ENCODE peak calls at places on chromosomes 12 and 14, in six cellular contexts. K is uterus; F is aorta; T is body of pancreas; P is CD8-positive, alpha-beta memory T cell; J is MM.1S. R is an unnamed sample.
A peak's percentile ranks its signal among the peaks of the same experiment; 100 is the strongest.

GRCh38 chr12:28099862-28100261 is 90.4 kb upstream of the CCDC91 start:
- DNase-seq in F (no peak), K (no peak), J (no peak), T (no peak), P (no peak), R (no peak)

GRCh38 chr14:100673085-100673806 is 53.4 kb upstream of the DLK1 start:
- DNase-seq in T (peak; percentile 81), P (no peak), J (no peak), F (no peak), K (no peak), R (no peak)

GRCh38 chr14:101481557-101481956 is 79.7 kb upstream of the DIO3 start:
- DNase-seq in P (no peak), T (no peak), F (no peak), J (no peak), K (peak; percentile 29), R (no peak)

GRCh38 chr14:25622752-25623151 is 572.8 kb upstream of the STXBP6 start:
- DNase-seq in P (no peak), J (no peak), K (no peak), F (no peak), T (no peak), R (no peak)

GRCh38 chr12:124007810-124008570 is 35.0 kb downstream of the ZNF664 start:
- DNase-seq in K (no peak), F (no peak), P (no peak), J (no peak), T (peak; percentile 72), R (no peak)

GRCh38 chr12:117679776-117680175 is 289.0 kb downstream of the KSR2 start:
- DNase-seq in J (no peak), K (no peak), P (no peak), T (no peak), F (no peak), R (no peak)

GRCh38 chr12:12909228-12909994 is 18.0 kb downstream of the GPRC5A start:
- DNase-seq in P (no peak), J (no peak), K (no peak), F (no peak), T (no peak), R (no peak)

GRCh38 chr12:21248679-21249078 is 86.0 kb downstream of the SLCO1A2 start:
- DNase-seq in T (no peak), F (no peak), K (no peak), J (peak; percentile 35), P (no peak), R (no peak)

GRCh38 chr14:66955159-66955558 is 234.1 kb upstream of the GARIN2 start:
- DNase-seq in J (no peak), K (no peak), F (no peak), T (no peak), P (no peak), R (no peak)

GRCh38 chr14:23366163-23366921 is 1.4 kb upstream of the EFS start:
- DNase-seq in J (no peak), T (peak; percentile 20), P (peak; percentile 23), K (peak; percentile 83), F (peak; percentile 85), R (peak; percentile 76)

GRCh38 chr14:22281322-22281977 is 307.6 kb downstream of the DAD1 start:
- DNase-seq in T (no peak), J (no peak), P (no peak), K (no peak), F (no peak), R (no peak)

GRCh38 chr12:61808856-61809255 is 451.3 kb upstream of the USP15 start:
- DNase-seq in K (no peak), T (no peak), J (no peak), P (no peak), F (no peak), R (no peak)

GRCh38 chr14:34020014-34020413 is 69.1 kb upstream of the EGLN3 start:
- DNase-seq in J (no peak), F (no peak), P (no peak), T (no peak), K (peak; percentile 29), R (no peak)

GRCh38 chr12:94793191-94793595 is 142.8 kb upstream of the TMCC3 start:
- DNase-seq in K (no peak), P (no peak), J (no peak), T (no peak), F (no peak), R (no peak)

GRCh38 chr14:102991376-102991775 is 66.0 kb downstream of the CDC42BPB start:
- DNase-seq in P (no peak), T (no peak), J (no peak), F (no peak), K (no peak), R (no peak)

GRCh38 chr12:89679631-89680030 is 29.0 kb downstream of the ATP2B1 start:
- DNase-seq in F (no peak), K (no peak), P (no peak), J (no peak), T (no peak), R (no peak)
- H3K9me3 ChIP-seq in F (no peaks in the 10 kb centered on the region), K (peaks cover 4% of the 10 kb centered on the region), P (no peaks in the 10 kb centered on the region), J (no peaks in the 10 kb centered on the region), T (peaks cover 5% of the 10 kb centered on the region), R (peaks cover 11% of the 10 kb centered on the region)

DNA sequence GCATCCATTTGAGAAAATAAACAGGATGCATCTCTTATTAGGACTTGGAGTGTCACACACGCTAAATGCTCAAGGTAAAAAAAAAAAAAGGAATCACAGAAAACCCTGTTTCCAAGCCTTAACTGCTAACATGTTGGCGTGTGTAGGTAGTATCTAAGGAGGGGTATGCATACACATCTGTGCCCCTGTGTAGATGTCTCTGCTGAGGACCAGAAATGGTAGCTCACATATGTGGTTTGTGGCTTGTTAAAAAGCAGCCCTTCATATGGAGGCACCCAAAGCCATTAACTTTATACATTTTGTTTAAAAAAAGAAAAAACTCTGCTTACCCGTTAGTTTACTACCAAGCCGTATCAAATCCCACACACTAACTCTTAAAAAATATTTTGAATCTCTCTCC is 314.1 kb downstream of the SNAPC1 start:
- DNase-seq in J (no peak), F (no peak), K (no peak), T (no peak), P (no peak), R (no peak)
- H3K27ac ChIP-seq in J (no peak overlapping the region), F (no peak overlapping the region), K (no peak overlapping the region), T (no peak overlapping the region), P (no peak overlapping the region), R (no peak overlapping the region)

DNA sequence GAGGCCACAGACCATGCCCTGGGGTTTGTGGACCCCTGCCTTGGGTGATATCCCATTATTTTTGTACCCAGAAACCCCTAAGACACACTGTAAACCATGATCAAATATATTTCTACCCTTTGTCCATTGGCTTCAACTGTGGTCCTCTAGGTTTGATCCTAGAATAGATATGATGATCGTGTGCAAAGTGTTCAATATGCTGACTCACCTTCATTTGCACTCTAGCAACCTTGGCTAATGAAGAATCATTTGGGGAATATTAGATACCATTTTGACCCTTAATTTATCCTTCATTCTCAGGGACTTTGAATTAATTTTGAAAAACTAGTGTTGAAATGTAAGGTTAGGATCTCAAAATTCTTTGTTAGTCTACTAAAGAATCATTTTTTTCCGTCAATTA is 73.1 kb upstream of the RAP1B start:
- DNase-seq in F (no peak), P (no peak), K (no peak), T (no peak), J (no peak), R (no peak)
- H3K9me3 ChIP-seq in F (peaks cover 2% of the 10 kb centered on the region), P (peaks cover 3% of the 10 kb centered on the region), K (no peaks in the 10 kb centered on the region), T (no peaks in the 10 kb centered on the region), J (no peaks in the 10 kb centered on the region), R (no peaks in the 10 kb centered on the region)

DNA sequence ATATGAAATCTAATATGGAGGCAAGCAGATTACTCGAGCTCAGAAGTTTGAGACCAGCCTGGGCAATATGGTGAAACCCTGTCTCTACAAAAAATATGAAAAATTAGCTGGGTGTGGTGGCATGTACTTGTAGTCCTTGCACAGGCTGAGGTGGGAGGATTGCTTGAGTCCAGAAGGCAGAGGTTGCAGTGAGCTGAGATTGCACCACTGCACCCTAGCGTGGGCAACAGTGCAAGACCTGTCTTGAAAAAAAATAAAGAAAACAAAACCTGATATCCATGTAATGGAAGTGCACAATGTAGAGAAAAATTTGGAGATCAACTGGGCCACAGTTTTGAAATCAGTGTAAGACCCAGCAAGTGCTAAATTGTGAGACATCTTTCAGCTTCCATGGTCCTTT is 17.4 kb downstream of the C12orf56 start:
- DNase-seq in J (no peak), P (no peak), T (no peak), K (no peak), F (no peak), R (no peak)
- H3K27ac ChIP-seq in J (no peak overlapping the region), P (no peak overlapping the region), T (no peak overlapping the region), K (no peak overlapping the region), F (no peak overlapping the region), R (no peak overlapping the region)

GRCh38 chr14:106528717-106529116 is 1002.3 kb downstream of the TMEM121 start:
- DNase-seq in T (no peak), K (no peak), P (no peak), J (no peak), F (no peak), R (no peak)
- H3K9me3 ChIP-seq in T (no peaks in the 10 kb centered on the region), K (no peaks in the 10 kb centered on the region), P (no peaks in the 10 kb centered on the region), J (no peaks in the 10 kb centered on the region), F (no peaks in the 10 kb centered on the region), R (no peaks in the 10 kb centered on the region)